ENCODE peak calls at places on chromosome 12, in ten cellular contexts. Z is breast epithelium, J is lung, R is uterus, V is lower lobe of right lung, U is suprapubic skin, O is fibroblast of lung, X is OCI-LY7, S is osteoblast, A is transverse colon. M is an unnamed sample.

GRCh38 chr12:116588390-116589028 is 29.3 kb downstream of the MAP1LC3B2 start:
- DNase-seq in Z (no peak), J (no peak), R (no peak), V (no peak), U (no peak), O (no peak), X (no peak), S (no peak), A (no peak), M (no peak)

GRCh38 chr12:40039598-40039997 is 66.3 kb downstream of the SLC2A13 start:
- DNase-seq in Z (no peak), J (no peak), R (no peak), V (no peak), U (no peak), O (no peak), X (no peak), S (no peak), A (no peak), M (no peak)

GRCh38 chr12:54680374-54680773 is 32.2 kb upstream of the DCD start:
- DNase-seq in Z (no peak), J (no peak), R (no peak), V (no peak), U (no peak), O (no peak), X (peak), S (no peak), A (peak), M (no peak)

GRCh38 chr12:108618079-108618952 is 15.4 kb downstream of the SELPLG start:
- DNase-seq in Z (peak), J (peak), R (peak), V (peak), U (peak), O (peak), X (peak), S (peak), A (peak), M (peak)

GRCh38 chr12:52305921-52306705 is 14.8 kb upstream of the KRT81 start:
- DNase-seq in Z (no peak), J (no peak), R (no peak), V (no peak), U (no peak), O (no peak), X (no peak), S (peak), A (no peak), M (peak)

GRCh38 chr12:45605624-45606023 is 123.9 kb upstream of the ARID2 start:
- DNase-seq in Z (no peak), J (no peak), R (no peak), V (no peak), U (no peak), O (no peak), X (no peak), S (no peak), A (no peak), M (no peak)

GRCh38 chr12:117890644-117891043 is 78.1 kb downstream of the KSR2 start:
- DNase-seq in Z (no peak), J (no peak), R (no peak), V (no peak), U (no peak), O (no peak), X (no peak), S (peak), A (no peak), M (no peak)

GRCh38 chr12:117577122-117577657 is 215.8 kb upstream of the NOS1 start:
- DNase-seq in Z (no peak), J (no peak), R (no peak), V (no peak), U (no peak), O (no peak), X (no peak), S (no peak), A (no peak), M (no peak)

GRCh38 chr12:102562836-102563425 is 82.6 kb upstream of the IGF1 start:
- DNase-seq in Z (no peak), J (no peak), R (no peak), V (no peak), U (no peak), O (no peak), X (no peak), S (no peak), A (no peak), M (no peak)

GRCh38 chr12:119446459-119446858 is 111.9 kb downstream of the CCDC60 start:
- DNase-seq in Z (no peak), J (no peak), R (no peak), V (no peak), U (no peak), O (peak), X (no peak), S (peak), A (no peak), M (no peak)

GRCh38 chr12:52139579-52140062 is 52.2 kb downstream of the KRT80 start:
- DNase-seq in Z (peak), J (no peak), R (no peak), V (no peak), U (no peak), O (no peak), X (peak), S (no peak), A (peak), M (peak)

GRCh38 chr12:29486972-29487371 is 10.5 kb downstream of the OVCH1 start:
- DNase-seq in Z (no peak), J (no peak), R (no peak), V (no peak), U (no peak), O (no peak), X (no peak), S (no peak), A (no peak), M (no peak)

GRCh38 chr12:47903927-47904646 is 707 bp downstream of the VDR start:
- DNase-seq in Z (peak), J (peak), R (peak), V (peak), U (no peak), O (peak), X (no peak), S (no peak), A (peak), M (no peak)

GRCh38 chr12:117912756-117913155 is 56.0 kb downstream of the KSR2 start:
- DNase-seq in Z (peak), J (no peak), R (no peak), V (no peak), U (no peak), O (no peak), X (no peak), S (no peak), A (no peak), M (no peak)

GRCh38 chr12:109562871-109563270 is 10.4 kb downstream of the MMAB start:
- DNase-seq in Z (no peak), J (no peak), R (no peak), V (no peak), U (no peak), O (no peak), X (no peak), S (peak), A (no peak), M (no peak)

GRCh38 chr12:44247588-44247987 is 411.7 kb downstream of the TMEM117 start:
- DNase-seq in Z (no peak), J (no peak), R (no peak), V (no peak), U (no peak), O (no peak), X (no peak), S (no peak), A (no peak), M (no peak)

DNA sequence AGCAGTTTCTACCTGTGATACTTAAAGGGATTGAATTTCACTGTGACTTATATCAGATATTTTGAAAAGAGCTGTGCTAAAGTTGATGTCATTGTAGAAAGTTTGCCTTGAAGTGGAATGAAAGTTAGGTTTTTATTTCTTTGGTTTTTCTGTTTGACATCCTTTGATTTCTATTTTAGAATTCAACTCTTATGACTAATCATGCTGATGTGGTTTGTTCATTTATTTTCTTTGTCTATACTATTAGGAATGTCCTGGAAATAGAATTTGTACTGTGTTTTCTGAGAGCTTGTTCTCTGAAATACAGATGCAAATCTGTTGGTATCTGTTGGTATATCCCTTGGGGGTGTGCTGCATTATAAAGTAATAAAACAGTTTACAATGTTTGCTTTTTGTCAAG is 3.3 kb downstream of the CNOT2 start:
- DNase-seq in Z (no peak), J (no peak), R (no peak), V (no peak), U (no peak), O (peak), X (no peak), S (peak), A (no peak), M (no peak)
- H3K27ac ChIP-seq in Z (no peak), J (no peak), R (no peak), V (no peak), U (no peak), O (no peak), X (no peak), S (peak), A (peak), M (no peak)

DNA sequence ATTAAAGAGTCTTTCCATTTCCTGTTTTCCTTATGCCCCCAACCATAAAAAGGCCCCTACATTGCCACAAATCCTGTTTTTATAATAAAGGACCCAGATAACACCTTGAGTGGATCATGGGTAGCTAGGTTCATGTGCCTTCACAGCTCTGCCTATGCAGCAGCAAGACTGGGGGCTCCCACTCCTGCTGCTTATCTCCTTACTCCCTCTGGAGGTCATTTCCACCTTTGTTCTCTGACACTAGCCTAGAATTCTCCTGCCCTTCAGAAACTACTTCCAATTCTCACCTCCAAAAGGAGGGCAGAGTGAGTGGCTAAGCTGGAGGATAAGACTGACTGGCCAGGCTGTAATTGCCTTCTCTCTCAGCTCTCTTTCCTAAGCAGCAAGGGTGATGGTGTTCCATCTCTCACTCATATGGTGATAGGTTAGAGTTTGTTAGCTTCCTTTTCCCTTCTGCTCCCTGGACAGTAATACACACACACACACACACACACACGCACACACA is 20.0 kb upstream of the STAC3 start:
- DNase-seq in Z (no peak), J (no peak), R (no peak), V (no peak), U (no peak), O (no peak), X (no peak), S (no peak), A (no peak), M (no peak)
- H3K27ac ChIP-seq in Z (no peak), J (no peak), R (no peak), V (no peak), U (no peak), O (no peak), X (no peak), S (no peak), A (no peak), M (no peak)

DNA sequence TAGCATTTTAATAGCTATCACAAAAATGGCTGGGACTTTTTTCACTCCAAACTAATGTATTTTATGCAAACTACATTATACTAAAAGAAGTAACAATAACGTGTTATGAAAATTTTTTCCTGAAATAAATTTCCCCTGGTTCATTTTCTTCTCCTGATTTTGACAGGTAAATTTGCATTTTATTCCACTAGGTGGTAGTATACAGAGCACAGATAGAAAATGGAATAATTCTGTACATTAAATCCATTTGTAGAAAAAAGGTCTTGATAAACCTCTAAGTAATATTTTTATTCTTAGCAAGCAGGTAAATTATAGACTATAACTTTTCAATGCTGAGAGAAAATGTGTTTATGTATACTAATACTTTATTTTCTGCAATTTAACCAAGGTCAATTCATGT is 96.5 kb downstream of the BCAT1 start:
- DNase-seq in Z (no peak), J (no peak), R (no peak), V (no peak), U (no peak), O (no peak), X (peak), S (no peak), A (no peak), M (no peak)
- H3K27ac ChIP-seq in Z (no peak), J (no peak), R (no peak), V (no peak), U (no peak), O (no peak), X (no peak), S (no peak), A (no peak), M (no peak)

GRCh38 chr12:124681779-124682391 is 114.5 kb upstream of the NCOR2 start:
- DNase-seq in Z (no peak), J (no peak), R (peak), V (no peak), U (no peak), O (peak), X (no peak), S (peak), A (no peak), M (peak)
- H3K27ac ChIP-seq in Z (peak), J (peak), R (peak), V (peak), U (peak), O (peak), X (no peak), S (peak), A (peak), M (peak)

M was measured in right lobe of liver.